ENCODE peak calls at places on chromosome 2, in five cellular contexts. One of them, this sample, is unnamed.

GRCh38 chr2:74555610-74556103 is 1.1 kb downstream of the DOK1 start:
- DNase-seq in neural crest cell: no peak
- DNase-seq in H4: no peak
- DNase-seq in NCI-H1436: no peak
- DNase-seq in chondrocyte: no peak
- DNase-seq in this sample: no peak

GRCh38 chr2:102235491-102235890 is 48.7 kb downstream of the IL1RL2 start:
- DNase-seq in chondrocyte: no peak
- DNase-seq in neural crest cell: no peak
- DNase-seq in H4: no peak
- DNase-seq in NCI-H1436: no peak
- DNase-seq in this sample: no peak

GRCh38 chr2:54862742-54863141 is 139.3 kb downstream of the EML6 start:
- DNase-seq in neural crest cell: no peak
- DNase-seq in chondrocyte: no peak
- DNase-seq in H4: no peak
- DNase-seq in NCI-H1436: no peak
- DNase-seq in this sample: no peak

GRCh38 chr2:141820893-141821292 is 309.9 kb downstream of the LRP1B start:
- DNase-seq in H4: no peak
- DNase-seq in chondrocyte: no peak
- DNase-seq in NCI-H1436: no peak
- DNase-seq in neural crest cell: no peak
- DNase-seq in this sample: no peak

GRCh38 chr2:45771251-45771650 is 119.8 kb downstream of the PRKCE start:
- DNase-seq in H4: no peak
- DNase-seq in chondrocyte: no peak
- DNase-seq in NCI-H1436: no peak
- DNase-seq in neural crest cell: peak
- DNase-seq in this sample: no peak

GRCh38 chr2:237234268-237234667 is 148.6 kb downstream of the COPS8 start:
- DNase-seq in NCI-H1436: no peak
- DNase-seq in chondrocyte: no peak
- DNase-seq in neural crest cell: no peak
- DNase-seq in H4: no peak
- DNase-seq in this sample: no peak

GRCh38 chr2:101828267-101829017 is 130.9 kb downstream of the MAP4K4 start:
- DNase-seq in NCI-H1436: no peak
- DNase-seq in H4: no peak
- DNase-seq in neural crest cell: no peak
- DNase-seq in chondrocyte: no peak
- DNase-seq in this sample: no peak

GRCh38 chr2:135255208-135255607 is 203.1 kb downstream of the RAB3GAP1 start:
- DNase-seq in neural crest cell: no peak
- DNase-seq in chondrocyte: no peak
- DNase-seq in H4: no peak
- DNase-seq in NCI-H1436: no peak
- DNase-seq in this sample: no peak

GRCh38 chr2:3260959-3261358 is 116.7 kb downstream of the EIPR1 start:
- DNase-seq in H4: no peak
- DNase-seq in chondrocyte: no peak
- DNase-seq in NCI-H1436: no peak
- DNase-seq in neural crest cell: no peak
- DNase-seq in this sample: no peak

GRCh38 chr2:205772983-205773382 is 90.7 kb downstream of the NRP2 start:
- DNase-seq in chondrocyte: no peak
- DNase-seq in NCI-H1436: peak
- DNase-seq in H4: no peak
- DNase-seq in neural crest cell: no peak
- DNase-seq in this sample: no peak

GRCh38 chr2:197628043-197628500 is 47.3 kb downstream of the RFTN2 start:
- DNase-seq in chondrocyte: no peak
- DNase-seq in NCI-H1436: no peak
- DNase-seq in H4: no peak
- DNase-seq in neural crest cell: peak
- DNase-seq in this sample: no peak

GRCh38 chr2:199594443-199594842 is 136.7 kb upstream of the SATB2 start:
- DNase-seq in chondrocyte: no peak
- DNase-seq in NCI-H1436: no peak
- DNase-seq in neural crest cell: no peak
- DNase-seq in H4: no peak
- DNase-seq in this sample: no peak

GRCh38 chr2:183078163-183078466 is 432 bp upstream of the DUSP19 start:
- DNase-seq in NCI-H1436: peak
- DNase-seq in chondrocyte: no peak
- DNase-seq in neural crest cell: no peak
- DNase-seq in H4: no peak
- DNase-seq in this sample: no peak

GRCh38 chr2:120741514-120742448 is 6.1 kb downstream of the GLI2 start:
- DNase-seq in H4: no peak
- DNase-seq in NCI-H1436: no peak
- DNase-seq in neural crest cell: peak
- DNase-seq in chondrocyte: no peak
- DNase-seq in this sample: no peak

GRCh38 chr2:43073373-43073772 is 153.0 kb downstream of the ZFP36L2 start:
- DNase-seq in chondrocyte: no peak
- DNase-seq in neural crest cell: no peak
- DNase-seq in NCI-H1436: no peak
- DNase-seq in H4: peak
- DNase-seq in this sample: no peak

GRCh38 chr2:174554514-174555119 is 43.0 kb downstream of the WIPF1 start:
- DNase-seq in H4: no peak
- DNase-seq in NCI-H1436: no peak
- DNase-seq in neural crest cell: no peak
- DNase-seq in chondrocyte: no peak
- DNase-seq in this sample: no peak

GRCh38 chr2:62409442-62409841 is 96.6 kb downstream of the TMEM17 start:
- DNase-seq in neural crest cell: no peak
- DNase-seq in chondrocyte: no peak
- DNase-seq in H4: no peak
- DNase-seq in NCI-H1436: no peak
- DNase-seq in this sample: no peak

GRCh38 chr2:11097038-11097720 is 58.1 kb upstream of the SLC66A3 start:
- DNase-seq in H4: no peak
- DNase-seq in chondrocyte: no peak
- DNase-seq in neural crest cell: no peak
- DNase-seq in NCI-H1436: no peak
- DNase-seq in this sample: no peak

GRCh38 chr2:237885931-237886701 is 26.7 kb downstream of the RAMP1 start:
- DNase-seq in H4: no peak
- DNase-seq in neural crest cell: no peak
- DNase-seq in NCI-H1436: peak
- DNase-seq in chondrocyte: peak
- DNase-seq in this sample: no peak

GRCh38 chr2:201880620-201881381 is 74.5 kb downstream of the CDK15 start:
- DNase-seq in chondrocyte: no peak
- DNase-seq in NCI-H1436: no peak
- DNase-seq in H4: peak
- DNase-seq in neural crest cell: no peak
- DNase-seq in this sample: no peak

GRCh38 chr2:100365434-100365833 is 43.1 kb upstream of the LONRF2 start:
- DNase-seq in NCI-H1436: no peak
- DNase-seq in neural crest cell: no peak
- DNase-seq in H4: peak
- DNase-seq in chondrocyte: no peak
- DNase-seq in this sample: no peak

GRCh38 chr2:228866781-228867180 is 404.3 kb downstream of the PID1 start:
- DNase-seq in chondrocyte: no peak
- DNase-seq in NCI-H1436: no peak
- DNase-seq in neural crest cell: no peak
- DNase-seq in H4: no peak
- DNase-seq in this sample: no peak

GRCh38 chr2:216215991-216216390 is 106.8 kb downstream of the XRCC5 start:
- DNase-seq in chondrocyte: no peak
- DNase-seq in NCI-H1436: no peak
- DNase-seq in neural crest cell: no peak
- DNase-seq in H4: peak
- DNase-seq in this sample: no peak

GRCh38 chr2:26001743-26002341 is 19.5 kb upstream of the KIF3C start:
- DNase-seq in H4: no peak
- DNase-seq in neural crest cell: no peak
- DNase-seq in chondrocyte: no peak
- DNase-seq in NCI-H1436: no peak
- DNase-seq in this sample: no peak

GRCh38 chr2:129935118-129935517 is 44.3 kb upstream of the RAB6C start:
- DNase-seq in neural crest cell: no peak
- DNase-seq in H4: no peak
- DNase-seq in chondrocyte: no peak
- DNase-seq in NCI-H1436: no peak
- DNase-seq in this sample: no peak

GRCh38 chr2:216695401-216695821 is at the start of gene IGFBP5:
- DNase-seq in NCI-H1436: peak
- DNase-seq in H4: peak
- DNase-seq in chondrocyte: no peak
- DNase-seq in neural crest cell: peak
- DNase-seq in this sample: no peak

GRCh38 chr2:136008205-136008865 is 22.9 kb upstream of the DARS1 start:
- DNase-seq in NCI-H1436: no peak
- DNase-seq in chondrocyte: no peak
- DNase-seq in H4: no peak
- DNase-seq in neural crest cell: no peak
- DNase-seq in this sample: peak

GRCh38 chr2:211114826-211115450 is 558.5 kb downstream of the CPS1 start:
- DNase-seq in NCI-H1436: no peak
- DNase-seq in chondrocyte: no peak
- DNase-seq in neural crest cell: no peak
- DNase-seq in H4: no peak
- DNase-seq in this sample: no peak

GRCh38 chr2:130920417-130921030 is 83.8 kb downstream of the ARHGEF4 start:
- DNase-seq in neural crest cell: peak
- DNase-seq in NCI-H1436: peak
- DNase-seq in chondrocyte: no peak
- DNase-seq in H4: peak
- DNase-seq in this sample: peak

This sample was measured in activated T-helper 1 cell treated with Interleukin-2 at 50 U/mL for 16 hours.